ENCODE peak calls at places on chromosomes 16 and 17, in ten cellular contexts. P is kidney epithelial cell; I is activated T-cell treated with anti-CD3 and anti-CD28 coated beads for 24 hours; S is left cardiac atrium; V is D721Med; J is NCI-H1092 treated with DMSO at 0.1 percent for 48 hours; G is H9; W is naive B cell; X is pancreas; C is activated T-helper 1 cell treated with anti-CD3 and anti-CD28 coated beads, Interleukin-12 subunit alpha, Interleukin-12 subunit beta, Interleukin-2, Interleukin-4 antibody, amounts not matched to agents 30 ng/mL and 10 ng/mL and 1 ng/mL, durations not matched to agents 14 hours and 24 hours and 36 hours. U is an unnamed sample.

GRCh38 chr16:19175492-19176262 is 7.6 kb downstream of the SYT17 start:
- DNase-seq in P (no peak), I (no peak), S (no peak), V (no peak), J (no peak), G (no peak), W (no peak), X (no peak), C (no peak), U (no peak)

GRCh38 chr17:81396722-81397313 is 1.6 kb downstream of the BAHCC1 start:
- DNase-seq in P (no peak), I (no peak), S (peak), V (no peak), J (peak), G (peak), W (peak), X (peak), C (no peak), U (no peak)

GRCh38 chr17:38663125-38663751 is 11.5 kb downstream of the EPOP start:
- DNase-seq in P (peak), I (peak), S (peak), V (peak), J (peak), G (peak), W (no peak), X (peak), C (no peak), U (peak)

GRCh38 chr17:75475144-75475835 is 18.9 kb downstream of the TMEM94 start:
- DNase-seq in P (no peak), I (no peak), S (no peak), V (no peak), J (no peak), G (no peak), W (no peak), X (no peak), C (no peak), U (no peak)

GRCh38 chr17:19705771-19706770 is 10.3 kb downstream of the SLC47A2 start:
- DNase-seq in P (no peak), I (no peak), S (no peak), V (peak), J (no peak), G (peak), W (no peak), X (no peak), C (no peak), U (no peak)

GRCh38 chr17:37488607-37489196 is 989 bp upstream of the DUSP14 start:
- DNase-seq in P (peak), I (peak), S (peak), V (no peak), J (peak), G (peak), W (no peak), X (peak), C (peak), U (peak)

GRCh38 chr17:51608251-51608933 is 348.0 kb downstream of the UTP18 start:
- DNase-seq in P (no peak), I (no peak), S (no peak), V (no peak), J (no peak), G (no peak), W (no peak), X (no peak), C (no peak), U (no peak)

GRCh38 chr16:62445909-62446308 is 409.7 kb upstream of the CDH8 start:
- DNase-seq in P (no peak), I (no peak), S (no peak), V (no peak), J (no peak), G (no peak), W (no peak), X (no peak), C (no peak), U (no peak)

GRCh38 chr17:77281024-77281903 is 140.5 kb downstream of the SEC14L1 start:
- DNase-seq in P (no peak), I (peak), S (peak), V (peak), J (peak), G (peak), W (peak), X (peak), C (peak), U (peak)

GRCh38 chr17:39769974-39770587 is 32.3 kb downstream of the GRB7 start:
- DNase-seq in P (peak), I (peak), S (no peak), V (no peak), J (no peak), G (no peak), W (no peak), X (no peak), C (peak), U (peak)